ENCODE peak calls at places on chromosome 12, in eight cellular contexts. U is heart left ventricle, M is A549, K is right lobe of liver, J is HepG2, H is sigmoid colon, L is tibial nerve, N is esophagus squamous epithelium. A is an unnamed sample.

GRCh38 chr12:26493656-26494055 is 298.3 kb downstream of the SSPN start:
- DNase-seq in K (no peak), H (no peak), N (no peak), J (no peak), U (no peak), M (no peak), L (no peak), A (no peak)

GRCh38 chr12:92462049-92462448 is 240.7 kb upstream of the PLEKHG7 start:
- DNase-seq in L (no peak), J (peak), K (no peak), M (no peak), H (no peak), N (no peak), U (no peak), A (no peak)

GRCh38 chr12:116497051-116497529 is 62.1 kb upstream of the MAP1LC3B2 start:
- DNase-seq in H (no peak), K (no peak), N (no peak), L (no peak), J (no peak), M (no peak), U (no peak), A (no peak)

GRCh38 chr12:51951843-51952722 is 584 bp downstream of the ACVR1B start:
- DNase-seq in U (peak), N (no peak), M (no peak), H (peak), L (peak), J (no peak), K (peak), A (no peak)

GRCh38 chr12:94636462-94637085 is 13.8 kb downstream of the TMCC3 start:
- DNase-seq in K (no peak), U (no peak), N (no peak), M (no peak), L (no peak), J (no peak), H (no peak), A (no peak)

GRCh38 chr12:57118711-57119271 is 7.6 kb upstream of the STAT6 start:
- DNase-seq in N (no peak), K (no peak), L (no peak), H (no peak), U (peak), M (no peak), J (no peak), A (no peak)

GRCh38 chr12:52198454-52199215 is 6.8 kb upstream of the KRT80 start:
- DNase-seq in U (no peak), J (no peak), K (no peak), L (no peak), M (no peak), N (no peak), H (no peak), A (no peak)

GRCh38 chr12:66118240-66118891 is 12.2 kb downstream of the LLPH start:
- DNase-seq in N (no peak), J (no peak), L (no peak), K (no peak), H (no peak), M (no peak), U (no peak), A (no peak)

GRCh38 chr12:117404203-117404853 is 42.9 kb upstream of the NOS1 start:
- DNase-seq in M (no peak), H (no peak), J (no peak), K (no peak), L (no peak), N (no peak), U (no peak), A (no peak)

GRCh38 chr12:95674088-95674595 is 116.4 kb downstream of the NTN4 start:
- DNase-seq in H (no peak), J (no peak), U (no peak), L (no peak), M (no peak), N (no peak), K (no peak), A (no peak)

GRCh38 chr12:49389092-49389703 is 21.9 kb downstream of the SPATS2 start:
- DNase-seq in M (no peak), L (no peak), K (no peak), U (peak), H (no peak), N (no peak), J (no peak), A (no peak)

GRCh38 chr12:56679834-56680575 is 8.1 kb downstream of the PTGES3 start:
- DNase-seq in M (no peak), L (no peak), K (peak), U (no peak), N (no peak), H (no peak), J (no peak), A (no peak)

GRCh38 chr12:116598341-116599284 is 39.4 kb downstream of the MAP1LC3B2 start:
- DNase-seq in M (no peak), U (no peak), L (no peak), J (no peak), K (no peak), N (no peak), H (no peak), A (peak)

GRCh38 chr12:95265765-95266164 is 48.2 kb downstream of the VEZT start:
- DNase-seq in N (no peak), J (no peak), U (no peak), M (no peak), K (no peak), L (no peak), H (no peak), A (no peak)

GRCh38 chr12:19015285-19015684 is 114.2 kb upstream of the PLEKHA5 start:
- DNase-seq in H (no peak), U (no peak), K (no peak), J (no peak), L (no peak), N (no peak), M (no peak), A (no peak)

GRCh38 chr12:89893972-89894706 is 185.5 kb upstream of the ATP2B1 start:
- DNase-seq in L (no peak), U (no peak), M (peak), H (no peak), K (no peak), N (no peak), J (no peak), A (no peak)

GRCh38 chr12:110436231-110436630 is 13.9 kb downstream of the ARPC3 start:
- DNase-seq in M (no peak), K (no peak), J (no peak), L (no peak), N (no peak), U (no peak), H (no peak), A (no peak)

GRCh38 chr12:30953946-30954766 is 27.6 kb downstream of the TSPAN11 start:
- DNase-seq in U (peak), K (no peak), N (no peak), J (peak), M (no peak), H (no peak), L (no peak), A (no peak)

GRCh38 chr12:104792570-104792969 is 165.5 kb downstream of the SLC41A2 start:
- DNase-seq in M (peak), H (peak), L (peak), J (no peak), U (no peak), N (no peak), K (no peak), A (peak)

GRCh38 chr12:95788637-95789036 is 1.9 kb downstream of the NTN4 start:
- DNase-seq in M (no peak), H (no peak), U (no peak), L (no peak), K (no peak), J (no peak), N (no peak), A (no peak)

GRCh38 chr12:52949413-52950331 is 754 bp downstream of the KRT18 start:
- DNase-seq in H (no peak), L (no peak), J (peak), N (no peak), U (no peak), K (peak), M (peak), A (peak)

GRCh38 chr12:111322336-111323250 is 46.3 kb downstream of the PHETA1 start:
- DNase-seq in N (no peak), J (no peak), L (no peak), K (no peak), H (peak), U (peak), M (no peak), A (no peak)

GRCh38 chr12:80192087-80192486 is 92.8 kb downstream of the OTOGL start:
- DNase-seq in N (no peak), H (no peak), U (no peak), J (no peak), L (no peak), M (no peak), K (no peak), A (no peak)

GRCh38 chr12:14952295-14952995 is 9.0 kb downstream of the ARHGDIB start:
- DNase-seq in M (peak), J (peak), K (no peak), H (no peak), N (no peak), U (no peak), L (no peak), A (no peak)

GRCh38 chr12:88052686-88053085 is 23.5 kb upstream of the C12orf50 start:
- DNase-seq in K (peak), L (peak), J (peak), H (no peak), U (no peak), M (peak), N (no peak), A (no peak)

GRCh38 chr12:54393350-54393655 is 8.8 kb upstream of the ZNF385A start:
- DNase-seq in K (no peak), H (no peak), L (no peak), M (no peak), N (no peak), J (no peak), U (no peak), A (no peak)
- TF ChIP-seq POLR2A in K (no peak), H (no peak), L (no peak), M (no peak), N (no peak), J (no peak), U (no peak), A (no peak)

DNA sequence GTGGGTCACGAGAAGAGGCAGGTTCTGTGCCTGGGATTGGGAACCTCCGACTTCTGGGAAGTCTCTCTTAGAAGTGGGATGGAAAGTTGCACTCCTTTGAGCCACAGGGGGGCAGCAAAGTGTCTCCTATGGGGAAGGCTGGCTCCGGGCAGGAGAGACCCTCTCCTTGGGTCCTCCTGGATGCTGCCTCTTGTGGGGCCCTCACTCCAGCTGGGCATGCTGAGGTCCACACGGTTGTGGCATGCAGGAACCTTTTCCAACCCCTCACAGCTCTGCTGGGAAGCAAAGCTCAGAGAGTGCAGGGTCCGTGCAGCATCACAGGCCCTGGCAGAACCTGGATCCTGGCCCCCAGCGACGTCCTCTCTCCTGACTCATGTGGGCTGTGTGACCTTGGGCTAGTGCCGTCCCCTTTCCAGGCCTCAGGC is 17.4 kb downstream of the SDSL start:
- DNase-seq in U (no peak), L (no peak), N (no peak), M (peak), J (peak), K (no peak), H (no peak), A (peak)
- TF ChIP-seq CTCF in U (peak), L (peak), N (peak), M (peak), J (peak), K (peak), H (peak), A (peak)

DNA sequence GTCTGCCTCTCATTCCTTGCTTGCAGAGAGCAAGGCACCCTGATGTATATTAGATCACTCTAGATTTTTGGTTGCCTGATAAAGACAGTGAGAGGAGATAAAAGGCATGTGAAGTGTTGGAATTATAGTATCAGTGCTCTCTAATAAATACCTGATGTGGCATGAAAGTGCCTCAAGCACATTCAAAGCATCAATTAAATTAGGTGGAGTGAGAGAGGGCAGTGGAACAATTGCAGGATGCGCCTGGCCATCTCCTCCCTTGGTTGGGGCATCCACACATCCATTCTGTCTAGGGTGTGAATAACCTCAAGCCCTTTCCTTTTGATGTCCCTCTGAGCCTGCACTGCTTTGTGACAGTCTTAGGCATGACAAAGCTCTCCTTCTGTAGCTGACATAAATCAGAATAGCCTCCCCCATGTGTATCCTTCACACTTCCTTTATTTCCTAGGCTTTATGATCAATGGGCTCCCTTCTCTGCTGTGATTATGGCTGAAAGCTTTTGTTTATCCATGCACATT is 13.6 kb downstream of the EMP1 start:
- DNase-seq in J (no peak), K (no peak), U (no peak), M (no peak), L (no peak), H (no peak), N (no peak), A (no peak)
- TF ChIP-seq POLR2A in J (no peak), K (no peak), U (no peak), M (no peak), L (no peak), H (no peak), N (no peak), A (no peak)

GRCh38 chr12:123264642-123265041 is 7.0 kb downstream of the CDK2AP1 start:
- DNase-seq in M (peak), J (peak), K (no peak), L (no peak), U (no peak), H (no peak), N (no peak), A (no peak)
- TF ChIP-seq CTCF in M (no peak), J (peak), K (no peak), L (no peak), U (no peak), H (no peak), N (no peak), A (no peak)

GRCh38 chr12:42237052-42237852 is 796 bp downstream of the YAF2 start:
- DNase-seq in K (peak), N (peak), H (peak), M (peak), U (peak), L (peak), J (peak), A (peak)
- TF ChIP-seq POLR2A in K (no peak), N (no peak), H (no peak), M (peak), U (no peak), L (no peak), J (peak), A (peak)

GRCh38 chr12:41368006-41368405 is 179.9 kb downstream of the PDZRN4 start:
- DNase-seq in J (no peak), U (no peak), H (no peak), M (peak), L (no peak), N (no peak), K (no peak), A (no peak)
- TF ChIP-seq CTCF in J (peak), U (no peak), H (no peak), M (no peak), L (no peak), N (no peak), K (no peak), A (peak)

GRCh38 chr12:64610092-64610659 is at the start of gene RASSF3:
- DNase-seq in H (peak), L (peak), U (peak), J (peak), K (peak), N (peak), M (peak), A (peak)
- TF ChIP-seq POLR2A in H (no peak), L (no peak), U (peak), J (no peak), K (peak), N (peak), M (peak), A (peak)

A was measured in adrenal gland.